ENCODE peak calls at places on chromosomes 16 and 17, in eight cellular contexts. R, C, H, W, B, A, T and Z are unnamed samples.

GRCh38 chr16:57497121-57497520 is 10.8 kb upstream of the DOK4 start:
- DNase-seq in R (no peak), W (no peak), H (no peak), C (no peak), B (no peak), T (no peak), A (no peak), Z (no peak)

GRCh38 chr16:72033437-72033836 is 20.9 kb upstream of the HP start:
- DNase-seq in B (no peak), T (no peak), R (no peak), W (no peak), A (no peak), C (no peak), H (no peak), Z (no peak)

GRCh38 chr16:27465483-27465879 is 63.5 kb downstream of the IL21R start:
- DNase-seq in R (no peak), C (no peak), A (no peak), W (no peak), H (no peak), B (no peak), T (no peak), Z (no peak)

GRCh38 chr16:28477311-28477920 is 5.3 kb upstream of the NPIPB7 start:
- DNase-seq in B (no peak), A (no peak), C (no peak), R (no peak), T (no peak), H (no peak), W (no peak), Z (no peak)

GRCh38 chr16:27977966-27978365 is 85.5 kb downstream of the GSG1L start:
- DNase-seq in R (no peak), H (no peak), A (no peak), W (peak; percentile 14), B (no peak), C (no peak), T (peak; percentile 75), Z (no peak)

GRCh38 chr17:67992541-67993152 is 3.6 kb downstream of the C17orf58 start:
- DNase-seq in H (no peak), T (no peak), C (no peak), B (no peak), W (no peak), A (no peak), R (no peak), Z (no peak)

GRCh38 chr16:14347706-14348105 is 276.6 kb downstream of the MRTFB start:
- DNase-seq in C (no peak), R (no peak), H (no peak), A (no peak), T (no peak), W (no peak), B (no peak), Z (no peak)

GRCh38 chr16:24993722-24994686 is 21.2 kb downstream of the ARHGAP17 start:
- DNase-seq in B (no peak), H (no peak), T (no peak), W (peak; percentile 75), R (no peak), C (peak; percentile 82), A (no peak), Z (no peak)

GRCh38 chr16:71360378-71360777 is 1.9 kb downstream of the CALB2 start:
- DNase-seq in B (no peak), C (peak; percentile 85), W (peak; percentile 85), T (no peak), H (no peak), A (no peak), R (no peak), Z (no peak)

GRCh38 chr16:78794581-78795300 is 695.3 kb downstream of the WWOX start:
- DNase-seq in W (no peak), A (no peak), T (no peak), R (no peak), C (no peak), B (no peak), H (no peak), Z (no peak)

GRCh38 chr16:30722916-30723315 is 23.9 kb downstream of the SRCAP start:
- DNase-seq in W (no peak), C (no peak), T (no peak), R (no peak), A (no peak), H (no peak), B (no peak), Z (no peak)

GRCh38 chr16:77221482-77221881 is 22.3 kb downstream of the SYCE1L start:
- DNase-seq in T (no peak), C (no peak), R (no peak), H (no peak), A (no peak), B (no peak), W (peak; percentile 13), Z (no peak)

GRCh38 chr16:67675999-67676398 is 9.4 kb downstream of the C16orf86 start:
- DNase-seq in W (no peak), A (no peak), T (no peak), H (no peak), B (no peak), C (no peak), R (no peak), Z (no peak)

GRCh38 chr16:72110662-72111615 is 17.3 kb downstream of the DHX38 start:
- DNase-seq in A (no peak), H (no peak), T (no peak), B (no peak), R (no peak), C (no peak), W (no peak), Z (no peak)

GRCh38 chr17:2266865-2267228 is 36.7 kb downstream of the SMG6 start:
- DNase-seq in W (no peak), H (no peak), A (peak; percentile 11), R (no peak), C (no peak), B (no peak), T (no peak), Z (no peak)

GRCh38 chr16:67027046-67027445 is 1.9 kb upstream of the CBFB start:
- DNase-seq in R (no peak), H (no peak), W (no peak), T (no peak), B (no peak), C (no peak), A (no peak), Z (no peak)

GRCh38 chr17:76224321-76224852 is 15.9 kb downstream of the RNF157 start:
- DNase-seq in T (peak; percentile 15), C (no peak), B (no peak), W (no peak), A (no peak), R (no peak), H (no peak), Z (no peak)

GRCh38 chr16:79598341-79599181 is 2.0 kb downstream of the MAF start:
- DNase-seq in W (no peak), R (peak; percentile 22), C (no peak), T (no peak), A (peak; percentile 11), B (no peak), H (peak; percentile 79), Z (peak; percentile 16)

GRCh38 chr17:39225974-39226683 is 384 bp upstream of the STAC2 start:
- DNase-seq in T (no peak), B (peak; percentile 18), H (peak; percentile 95), C (no peak), R (peak; percentile 63), W (no peak), A (no peak), Z (peak; percentile 72)

GRCh38 chr17:28528329-28529011 is 22.3 kb downstream of the FOXN1 start:
- DNase-seq in R (no peak), B (no peak), C (peak; percentile 23), W (no peak), A (no peak), T (no peak), H (no peak), Z (no peak)

GRCh38 chr16:47646914-47647313 is 185.8 kb downstream of the PHKB start:
- DNase-seq in T (no peak), R (no peak), C (no peak), W (no peak), B (no peak), A (no peak), H (no peak), Z (no peak)

GRCh38 chr17:57033296-57033695 is 51.8 kb upstream of the AKAP1 start:
- DNase-seq in W (no peak), H (no peak), T (no peak), A (no peak), R (no peak), B (no peak), C (no peak), Z (peak; percentile 50)

GRCh38 chr16:3020604-3021448 is 658 bp downstream of the TNFRSF12A start:
- DNase-seq in A (no peak), W (peak; percentile 68), C (peak; percentile 80), R (peak; percentile 76), H (peak; percentile 31), B (peak; percentile 57), T (no peak), Z (peak; percentile 76)

GRCh38 chr17:49106366-49107210 is 26.0 kb upstream of the B4GALNT2 start:
- DNase-seq in T (no peak), A (no peak), H (no peak), R (no peak), W (no peak), C (no peak), B (no peak), Z (no peak)

GRCh38 chr16:568401-569258 is 1.1 kb upstream of the PIGQ start:
- DNase-seq in C (no peak), R (no peak), H (no peak), T (no peak), B (no peak), A (no peak), W (no peak), Z (no peak)